ENCODE peak calls at places on chromosomes 12 and 14, in seven cellular contexts. Y, K, H, C, G, I and W are unnamed samples.

GRCh38 chr14:55366271-55366670 is 45.4 kb downstream of the ATG14 start:
- DNase-seq in Y (no peak), K (no peak), H (no peak), C (no peak), G (no peak), I (no peak), W (peak; percentile 51)

GRCh38 chr14:22837059-22837749 is 819 bp downstream of the MMP14 start:
- DNase-seq in Y (no peak), K (no peak), H (peak; percentile 59), C (peak; percentile 68), G (peak; percentile 85), I (no peak), W (no peak)

GRCh38 chr12:89349814-89350213 is 2.5 kb downstream of the DUSP6 start:
- DNase-seq in Y (no peak), K (no peak), H (peak; percentile 42), C (no peak), G (no peak), I (no peak), W (no peak)

GRCh38 chr12:112283541-112283940 is 98.7 kb downstream of the HECTD4 start:
- DNase-seq in Y (no peak), K (no peak), H (no peak), C (no peak), G (no peak), I (no peak), W (peak; percentile 30)

GRCh38 chr12:101297661-101298060 is 17.8 kb downstream of the UTP20 start:
- DNase-seq in Y (no peak), K (no peak), H (no peak), C (no peak), G (no peak), I (no peak), W (no peak)

GRCh38 chr14:51828017-51828797 is 32.2 kb upstream of the GNG2 start:
- DNase-seq in Y (peak; percentile 50), K (no peak), H (no peak), C (no peak), G (no peak), I (peak; percentile 13), W (peak; percentile 82)

GRCh38 chr12:2997989-2998670 is 38.9 kb downstream of the TEAD4 start:
- DNase-seq in Y (no peak), K (no peak), H (no peak), C (no peak), G (no peak), I (no peak), W (no peak)

GRCh38 chr14:25237845-25238244 is 187.9 kb upstream of the STXBP6 start:
- DNase-seq in Y (no peak), K (no peak), H (no peak), C (peak; percentile 59), G (no peak), I (no peak), W (no peak)

GRCh38 chr12:93234641-93235040 is 143.1 kb upstream of the NUDT4 start:
- DNase-seq in Y (no peak), K (no peak), H (no peak), C (no peak), G (no peak), I (no peak), W (no peak)

GRCh38 chr12:52205584-52206308 is 13.9 kb upstream of the KRT80 start:
- DNase-seq in Y (no peak), K (peak; percentile 14), H (peak; percentile 9), C (no peak), G (no peak), I (no peak), W (no peak)

GRCh38 chr12:113075137-113075683 is 18.7 kb downstream of the DTX1 start:
- DNase-seq in Y (no peak), K (no peak), H (no peak), C (no peak), G (no peak), I (no peak), W (no peak)

GRCh38 chr14:99143793-99144192 is 128.2 kb downstream of the BCL11B start:
- DNase-seq in Y (no peak), K (peak; percentile 40), H (peak; percentile 11), C (no peak), G (peak; percentile 43), I (no peak), W (no peak)

GRCh38 chr12:27252934-27253333 is 8.8 kb downstream of the STK38L start:
- DNase-seq in Y (no peak), K (no peak), H (no peak), C (no peak), G (no peak), I (no peak), W (no peak)

GRCh38 chr12:18643673-18644072 is 94.1 kb downstream of the PLCZ1 start:
- DNase-seq in Y (no peak), K (no peak), H (no peak), C (no peak), G (no peak), I (no peak), W (no peak)

GRCh38 chr12:52249041-52249461 is 16.0 kb downstream of the KRT7 start:
- DNase-seq in Y (no peak), K (peak; percentile 92), H (peak; percentile 60), C (no peak), G (no peak), I (no peak), W (no peak)

GRCh38 chr14:59347511-59347900 is 117.7 kb downstream of the GPR135 start:
- DNase-seq in Y (no peak), K (no peak), H (no peak), C (no peak), G (no peak), I (no peak), W (peak; percentile 96)

GRCh38 chr12:84599539-84599938 is 313.1 kb downstream of the SLC6A15 start:
- DNase-seq in Y (no peak), K (no peak), H (no peak), C (no peak), G (no peak), I (no peak), W (peak; percentile 43)

GRCh38 chr12:32118806-32119205 is 12.2 kb downstream of the BICD1 start:
- DNase-seq in Y (no peak), K (no peak), H (no peak), C (no peak), G (no peak), I (no peak), W (no peak)

GRCh38 chr12:73529231-73529630 is 1008.4 kb upstream of the ATXN7L3B start:
- DNase-seq in Y (no peak), K (no peak), H (no peak), C (no peak), G (no peak), I (no peak), W (no peak)

GRCh38 chr12:15996254-15996653 is 85.1 kb downstream of the DERA start:
- DNase-seq in Y (no peak), K (no peak), H (no peak), C (no peak), G (no peak), I (no peak), W (no peak)

GRCh38 chr14:64845878-64846277 is 33.8 kb downstream of the SPTB start:
- DNase-seq in Y (no peak), K (no peak), H (no peak), C (no peak), G (no peak), I (no peak), W (peak; percentile 63)

GRCh38 chr12:3310271-3311026 is 180.6 kb upstream of the PRMT8 start:
- DNase-seq in Y (no peak), K (no peak), H (no peak), C (no peak), G (no peak), I (no peak), W (no peak)

GRCh38 chr12:121648458-121649028 is 20.9 kb downstream of the MORN3 start:
- DNase-seq in Y (no peak), K (no peak), H (no peak), C (no peak), G (no peak), I (no peak), W (no peak)

GRCh38 chr14:101405171-101405883 is 156.0 kb upstream of the DIO3 start:
- DNase-seq in Y (no peak), K (no peak), H (no peak), C (no peak), G (no peak), I (no peak), W (no peak)

GRCh38 chr14:28542040-28542439 is 224.5 kb upstream of the FOXG1 start:
- DNase-seq in Y (no peak), K (no peak), H (no peak), C (no peak), G (no peak), I (no peak), W (no peak)

GRCh38 chr12:1131811-1132224 is 140.8 kb downstream of the ERC1 start:
- DNase-seq in Y (no peak), K (peak; percentile 56), H (no peak), C (no peak), G (no peak), I (no peak), W (no peak)

GRCh38 chr12:132560421-132560830 is 50.0 kb downstream of the LRCOL1 start:
- DNase-seq in Y (no peak), K (no peak), H (no peak), C (no peak), G (no peak), I (no peak), W (peak; percentile 16)

DNA sequence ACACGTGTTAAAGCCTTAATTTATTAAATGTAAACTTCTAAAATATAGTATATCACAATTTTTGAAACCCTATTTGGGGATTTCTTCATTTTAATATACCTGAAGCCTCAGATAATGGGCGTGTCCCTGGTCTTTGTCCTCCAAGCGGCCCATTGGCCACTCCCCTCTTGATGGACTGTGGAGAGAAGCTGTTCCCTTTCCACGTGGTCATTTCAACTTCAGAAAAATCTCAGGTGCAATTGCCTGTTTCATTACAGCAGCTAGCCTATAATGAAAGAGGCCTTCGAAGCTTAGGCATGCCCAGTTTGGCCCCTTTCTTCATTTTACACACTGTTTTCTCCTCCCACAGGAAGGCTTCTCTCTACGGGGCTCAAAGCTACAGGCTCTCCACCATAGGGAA is 131.4 kb upstream of the ARHGAP5 start:
- DNase-seq in Y (no peak), K (no peak), H (no peak), C (no peak), G (no peak), I (no peak), W (no peak)
- H3K4me1 ChIP-seq in Y (peaks cover 25% of the 10 kb centered on the region), K (no peaks in the 10 kb centered on the region), H (no peaks in the 10 kb centered on the region), C (peaks cover 60% of the 10 kb centered on the region), G (peaks cover 17% of the 10 kb centered on the region), I (peaks cover 12% of the 10 kb centered on the region), W (peaks cover 38% of the 10 kb centered on the region)

GRCh38 chr12:82757059-82757458 is 70.4 kb downstream of the TMTC2 start:
- DNase-seq in Y (no peak), K (no peak), H (no peak), C (no peak), G (no peak), I (no peak), W (no peak)
- H3K27ac ChIP-seq in Y (no peak overlapping the region), K (no peak overlapping the region), H (no peak overlapping the region), C (no peak overlapping the region), G (no peak overlapping the region), I (no peak overlapping the region), W (no peak overlapping the region)

DNA sequence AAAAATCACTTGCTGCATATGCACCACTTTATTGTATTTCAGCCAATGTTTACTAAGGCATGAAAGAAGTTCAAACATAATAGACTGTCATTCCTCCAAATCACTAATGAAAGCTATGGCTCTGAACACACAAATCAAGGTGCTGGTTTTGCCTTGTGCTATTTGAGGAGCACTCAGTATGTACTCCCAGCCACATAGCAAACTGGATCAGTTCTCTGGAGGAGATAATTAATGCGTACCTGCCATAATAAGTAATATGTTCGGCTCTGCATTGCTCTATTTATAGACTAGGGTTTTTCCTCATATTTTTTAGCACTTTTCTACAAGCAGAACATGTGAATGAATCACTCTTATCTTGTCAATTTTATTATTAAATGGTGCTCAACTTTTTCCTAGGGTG is 88.6 kb downstream of the GRIP1 start:
- DNase-seq in Y (no peak), K (no peak), H (no peak), C (no peak), G (no peak), I (no peak), W (no peak)
- H3K4me1 ChIP-seq in Y (no peaks in the 10 kb centered on the region), K (no peaks in the 10 kb centered on the region), H (no peaks in the 10 kb centered on the region), C (no peaks in the 10 kb centered on the region), G (no peaks in the 10 kb centered on the region), I (no peaks in the 10 kb centered on the region), W (peaks cover 3% of the 10 kb centered on the region)

GRCh38 chr14:68231832-68232642 is 412.5 kb downstream of the RAD51B start:
- DNase-seq in Y (no peak), K (no peak), H (no peak), C (no peak), G (no peak), I (no peak), W (peak; percentile 45)
- H3K27ac ChIP-seq in Y (no peak overlapping the region), K (peak overlapping the region; percentile 72), H (peak overlapping the region; percentile 62), C (no peak overlapping the region), G (peak overlapping the region; percentile 68), I (no peak overlapping the region), W (peak overlapping the region; percentile 84)